ENCODE peak calls at places on chromosomes 7 and 10, in ten cellular contexts. E, Z, W, U, V, G, X, P, Q and H are unnamed samples.

GRCh38 chr7:130831817-130832481 is 97.9 kb upstream of the KLF14 start:
- DNase-seq in G (no peak), E (no peak), V (no peak), W (no peak), Q (no peak), U (no peak), P (peak), Z (no peak), X (peak), H (no peak)

GRCh38 chr10:107619124-107619523 is 454.6 kb upstream of the SORCS1 start:
- DNase-seq in Z (no peak), G (no peak), P (no peak), Q (no peak), V (no peak), E (no peak), X (no peak), W (no peak), U (no peak), H (no peak)

GRCh38 chr7:108345710-108346336 is 110.4 kb downstream of the NRCAM start:
- DNase-seq in V (no peak), U (no peak), X (no peak), E (no peak), P (no peak), Q (no peak), Z (no peak), W (no peak), G (no peak), H (no peak)

GRCh38 chr10:132264966-132265877 is 42.5 kb downstream of the STK32C start:
- DNase-seq in Z (no peak), X (peak), W (no peak), G (no peak), E (no peak), P (no peak), Q (no peak), V (no peak), U (no peak), H (no peak)

GRCh38 chr7:35380739-35381224 is 126.9 kb upstream of the TBX20 start:
- DNase-seq in W (no peak), Q (no peak), E (no peak), P (no peak), Z (no peak), G (no peak), V (no peak), U (no peak), X (no peak), H (peak)

GRCh38 chr7:31492086-31492485 is 21.8 kb upstream of the ITPRID1 start:
- DNase-seq in V (no peak), P (no peak), W (no peak), Q (no peak), X (no peak), G (no peak), E (no peak), U (no peak), Z (no peak), H (no peak)

GRCh38 chr10:97224483-97225435 is 39.0 kb upstream of the SLIT1 start:
- DNase-seq in W (no peak), E (no peak), V (no peak), P (no peak), Q (no peak), X (no peak), Z (no peak), G (no peak), U (no peak), H (no peak)

GRCh38 chr7:134429481-134429880 is 29.4 kb downstream of the AKR1B1 start:
- DNase-seq in P (no peak), G (no peak), W (no peak), V (no peak), Q (no peak), U (no peak), X (no peak), E (no peak), Z (no peak), H (no peak)

GRCh38 chr7:114921636-114922150 is at the start of gene MDFIC:
- DNase-seq in E (no peak), P (peak), G (no peak), U (peak), W (peak), Q (no peak), X (peak), V (no peak), Z (peak), H (no peak)

GRCh38 chr7:22129166-22129565 is 183.5 kb upstream of the CDCA7L start:
- DNase-seq in W (no peak), P (no peak), V (no peak), G (no peak), U (no peak), Z (no peak), E (no peak), Q (no peak), X (no peak), H (no peak)

GRCh38 chr10:21519327-21519933 is 6.1 kb downstream of the SKIDA1 start:
- DNase-seq in W (no peak), V (no peak), P (peak), Z (no peak), G (no peak), U (no peak), Q (no peak), X (peak), E (no peak), H (no peak)